ENCODE peak calls at places on chromosome 6, in six cellular contexts. U is right atrium auricular region; J is heart left ventricle; V is CD8-positive, alpha-beta T cell; I is heart right ventricle; Z is choroid plexus epithelial cell. N is an unnamed sample.
A peak's percentile ranks its signal among the peaks of the same experiment; 100 is the strongest.

GRCh38 chr6:126539022-126539421 is 199.1 kb downstream of the CENPW start:
- DNase-seq in U (no peak), J (no peak), V (no peak), I (no peak), Z (peak; percentile 71), N (peak; percentile 69)

GRCh38 chr6:52537001-52537753 is 39.7 kb downstream of the TRAM2 start:
- DNase-seq in U (no peak), J (no peak), V (no peak), I (no peak), Z (peak; percentile 64), N (no peak)

GRCh38 chr6:31528307-31528777 is 420 bp upstream of the MCCD1 start:
- DNase-seq in U (no peak), J (no peak), V (no peak), I (no peak), Z (no peak), N (no peak)

GRCh38 chr6:130578713-130579112 is 212.9 kb downstream of the TMEM200A start:
- DNase-seq in U (no peak), J (no peak), V (no peak), I (no peak), Z (no peak), N (no peak)

GRCh38 chr6:20182926-20183521 is 29.2 kb downstream of the MBOAT1 start:
- DNase-seq in U (no peak), J (peak; percentile 72), V (no peak), I (peak; percentile 59), Z (peak; percentile 42), N (no peak)

GRCh38 chr6:154179443-154179842 is 140.4 kb downstream of the OPRM1 start:
- DNase-seq in U (no peak), J (no peak), V (no peak), I (no peak), Z (no peak), N (no peak)

GRCh38 chr6:132812255-132812732 is 2.1 kb upstream of the RPS12 start:
- DNase-seq in U (no peak), J (no peak), V (no peak), I (no peak), Z (peak; percentile 68), N (peak; percentile 65)

GRCh38 chr6:150877928-150878327 is 12.4 kb downstream of the MTHFD1L start:
- DNase-seq in U (no peak), J (no peak), V (no peak), I (no peak), Z (no peak), N (no peak)

GRCh38 chr6:9140861-9141534 is 705.7 kb upstream of the SLC35B3 start:
- DNase-seq in U (no peak), J (no peak), V (no peak), I (no peak), Z (peak; percentile 9), N (peak; percentile 62)

GRCh38 chr6:13913226-13914001 is 11.3 kb upstream of the RNF182 start:
- DNase-seq in U (no peak), J (no peak), V (no peak), I (no peak), Z (no peak), N (no peak)

GRCh38 chr6:89145461-89145961 is 344 bp upstream of the PM20D2 start:
- DNase-seq in U (no peak), J (no peak), V (no peak), I (no peak), Z (peak; percentile 42), N (peak; percentile 21)

GRCh38 chr6:75205776-75206334 is at the start of gene COL12A1:
- DNase-seq in U (peak; percentile 96), J (peak; percentile 92), V (no peak), I (peak; percentile 88), Z (peak; percentile 99), N (peak; percentile 99)

GRCh38 chr6:18792832-18793231 is 405.7 kb downstream of the RNF144B start:
- DNase-seq in U (no peak), J (no peak), V (no peak), I (no peak), Z (no peak), N (no peak)

GRCh38 chr6:134416501-134417154 is 98.7 kb upstream of the SGK1 start:
- DNase-seq in U (no peak), J (no peak), V (no peak), I (no peak), Z (peak; percentile 77), N (peak; percentile 71)

GRCh38 chr6:146883640-146884531 is 285.1 kb downstream of the ADGB start:
- DNase-seq in U (no peak), J (no peak), V (no peak), I (no peak), Z (no peak), N (no peak)

GRCh38 chr6:146886587-146887446 is 288.0 kb downstream of the ADGB start:
- DNase-seq in U (no peak), J (no peak), V (no peak), I (no peak), Z (no peak), N (no peak)

GRCh38 chr6:146885708-146886457 is 287.1 kb downstream of the ADGB start:
- DNase-seq in U (no peak), J (no peak), V (no peak), I (no peak), Z (no peak), N (no peak)

GRCh38 chr6:146887447-146888077 is 288.8 kb downstream of the ADGB start:
- DNase-seq in U (no peak), J (no peak), V (no peak), I (no peak), Z (peak; percentile 63), N (no peak)

GRCh38 chr6:146884728-146885127 is 286.0 kb downstream of the ADGB start:
- DNase-seq in U (no peak), J (no peak), V (no peak), I (no peak), Z (no peak), N (no peak)
- H3K4me3 ChIP-seq in U (no peak overlapping the region), J (no peak overlapping the region), V (no peak overlapping the region), I (no peak overlapping the region), Z (no peak overlapping the region), N (no peak overlapping the region)

GRCh38 chr6:36560822-36561221 is 13.5 kb upstream of the STK38 start:
- DNase-seq in U (no peak), J (no peak), V (no peak), I (no peak), Z (no peak), N (no peak)
- TF ChIP-seq CTCF in U (no peak), J (no peak), V (no peak), I (no peak), Z (no peak), N (no peak)

GRCh38 chr6:109480993-109481480 is 2.0 kb downstream of the ZBTB24 start:
- DNase-seq in U (no peak), J (no peak), V (no peak), I (no peak), Z (no peak), N (no peak)
- H3K4me3 ChIP-seq in U (no peak overlapping the region), J (no peak overlapping the region), V (peak overlapping the region; percentile 29), I (peak overlapping the region; percentile 95), Z (no peak overlapping the region), N (no peak overlapping the region)

GRCh38 chr6:7257521-7258230 is 55.3 kb downstream of the SSR1 start:
- DNase-seq in U (no peak), J (peak; percentile 42), V (no peak), I (no peak), Z (no peak), N (no peak)

GRCh38 chr6:7255918-7256317 is 57.1 kb downstream of the SSR1 start:
- DNase-seq in U (no peak), J (peak; percentile 11), V (no peak), I (no peak), Z (no peak), N (no peak)

GRCh38 chr6:7256785-7257184 is 56.2 kb downstream of the SSR1 start:
- DNase-seq in U (no peak), J (peak; percentile 33), V (no peak), I (no peak), Z (no peak), N (no peak)

GRCh38 chr6:7252390-7252789 is 60.6 kb downstream of the SSR1 start:
- DNase-seq in U (no peak), J (no peak), V (no peak), I (no peak), Z (no peak), N (no peak)

GRCh38 chr6:7254980-7255825 is 57.8 kb downstream of the SSR1 start:
- DNase-seq in U (no peak), J (peak; percentile 65), V (no peak), I (no peak), Z (no peak), N (no peak)
- TF ChIP-seq CTCF in U (no peak), J (no peak), V (no peak), I (no peak), Z (no peak), N (no peak)

DNA sequence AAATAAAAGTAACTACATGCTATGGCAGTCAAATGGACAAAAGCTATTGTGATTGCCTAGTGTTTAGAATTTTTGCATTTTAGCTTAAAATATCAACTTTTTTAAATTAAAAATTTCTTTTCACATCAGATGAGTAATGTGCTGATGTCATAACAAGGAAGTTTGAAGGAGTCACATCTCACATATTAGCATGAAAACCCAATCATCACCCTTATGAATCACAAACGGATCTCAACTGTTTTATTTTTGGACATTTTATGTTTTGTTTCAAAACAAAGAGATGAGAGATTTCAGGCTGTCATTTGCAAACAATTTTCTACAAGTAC is 53.6 kb upstream of the TRERF1 start:
- DNase-seq in U (no peak), J (no peak), V (no peak), I (no peak), Z (peak; percentile 39), N (peak; percentile 48)
- H3K4me3 ChIP-seq in U (no peak overlapping the region), J (no peak overlapping the region), V (no peak overlapping the region), I (no peak overlapping the region), Z (no peak overlapping the region), N (no peak overlapping the region)

GRCh38 chr6:64505312-64505711 is 869.7 kb downstream of the PHF3 start:
- DNase-seq in U (no peak), J (peak; percentile 8), V (no peak), I (no peak), Z (no peak), N (no peak)
- TF ChIP-seq CTCF in U (peak; percentile 22), J (no peak), V (no peak), I (no peak), Z (peak; percentile 52), N (peak; percentile 21)

GRCh38 chr6:117449549-117450439 is 24.1 kb upstream of the ROS1 start:
- DNase-seq in U (no peak), J (no peak), V (peak; percentile 43), I (no peak), Z (peak; percentile 90), N (peak; percentile 93)

GRCh38 chr6:117448732-117449131 is 23.0 kb upstream of the ROS1 start:
- DNase-seq in U (no peak), J (no peak), V (no peak), I (no peak), Z (peak; percentile 95), N (peak; percentile 96)

GRCh38 chr6:117446851-117447250 is 21.1 kb upstream of the ROS1 start:
- DNase-seq in U (no peak), J (no peak), V (no peak), I (no peak), Z (no peak), N (peak; percentile 40)

GRCh38 chr6:117444600-117444999 is 18.9 kb upstream of the ROS1 start:
- DNase-seq in U (no peak), J (no peak), V (no peak), I (no peak), Z (peak; percentile 83), N (peak; percentile 61)

DNA sequence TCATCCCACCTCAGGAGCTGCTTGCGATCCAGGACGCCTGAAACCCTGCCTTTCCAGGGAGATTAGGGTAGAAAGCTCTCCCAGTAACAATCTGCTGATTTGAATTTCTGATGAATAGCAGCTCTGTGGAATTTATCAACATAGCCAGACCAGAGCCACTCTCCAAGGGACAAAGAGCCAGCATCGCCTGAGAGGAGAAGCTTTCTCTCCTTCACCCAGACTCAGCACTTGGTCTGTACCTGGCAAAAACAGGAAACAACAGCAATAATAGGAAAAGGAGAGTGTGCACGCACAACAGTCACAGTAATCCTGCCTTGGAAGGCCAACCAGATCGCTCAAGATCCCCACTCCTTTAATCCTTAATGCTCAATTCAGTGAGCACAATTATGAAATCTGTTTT is 22.3 kb upstream of the ROS1 start:
- DNase-seq in U (no peak), J (no peak), V (no peak), I (no peak), Z (no peak), N (peak; percentile 23)
- H3K4me3 ChIP-seq in U (no peak overlapping the region), J (no peak overlapping the region), V (no peak overlapping the region), I (no peak overlapping the region), Z (no peak overlapping the region), N (no peak overlapping the region)